ENCODE peak calls at places on chromosomes 7 and 10, in ten cellular contexts. T is mucosa of descending colon; N is NCI-H510A treated with DMSO at 0.1 percent for 48 hours; J is H7; I is coronary artery; F is tibial artery; U is GM03348; E is activated CD4-positive, alpha-beta memory T cell treated with anti-CD3 and anti-CD28 coated beads, Interleukin-2, amount 10 ng/mL, durations not matched to agents 7 days and 5 days; M is right cardiac atrium; X is lower leg skin. R is an unnamed sample.

GRCh38 chr10:124066744-124067714 is 26.4 kb downstream of the CHST15 start:
- DNase-seq in T (no peak), N (no peak), J (peak; percentile 85), I (no peak), F (no peak), U (no peak), E (no peak), M (no peak), X (no peak), R (peak; percentile 69)

GRCh38 chr7:139671967-139672366 is 105.8 kb downstream of the HIPK2 start:
- DNase-seq in T (no peak), N (no peak), J (no peak), I (no peak), F (no peak), U (no peak), E (no peak), M (no peak), X (no peak), R (no peak)

GRCh38 chr10:68135922-68136718 is 26.8 kb downstream of the MYPN start:
- DNase-seq in T (no peak), N (no peak), J (peak; percentile 14), I (no peak), F (no peak), U (peak; percentile 71), E (no peak), M (no peak), X (no peak), R (no peak)

GRCh38 chr7:100882769-100883526 is 6.6 kb downstream of the UFSP1 start:
- DNase-seq in T (no peak), N (no peak), J (peak; percentile 37), I (no peak), F (no peak), U (no peak), E (no peak), M (no peak), X (no peak), R (no peak)

GRCh38 chr7:115748123-115748738 is 282.3 kb downstream of the TFEC start:
- DNase-seq in T (no peak), N (peak; percentile 19), J (no peak), I (no peak), F (no peak), U (peak; percentile 5), E (no peak), M (no peak), X (no peak), R (no peak)

GRCh38 chr7:81111358-81111757 is 192.5 kb upstream of the SEMA3C start:
- DNase-seq in T (no peak), N (no peak), J (no peak), I (no peak), F (no peak), U (peak; percentile 74), E (no peak), M (no peak), X (no peak), R (no peak)

GRCh38 chr7:17939670-17940301 is 508 bp downstream of the SNX13 start:
- DNase-seq in T (peak; percentile 72), N (peak; percentile 39), J (peak; percentile 62), I (peak; percentile 75), F (peak; percentile 75), U (peak; percentile 64), E (peak; percentile 57), M (no peak), X (peak; percentile 92), R (peak; percentile 73)

GRCh38 chr10:30803901-30804322 is 174.4 kb upstream of the LYZL2 start:
- DNase-seq in T (no peak), N (no peak), J (no peak), I (peak; percentile 82), F (peak; percentile 84), U (peak; percentile 90), E (no peak), M (peak; percentile 65), X (peak; percentile 92), R (no peak)

GRCh38 chr7:52254396-52255025 is 780.9 kb upstream of the POM121L12 start:
- DNase-seq in T (no peak), N (no peak), J (no peak), I (no peak), F (no peak), U (no peak), E (no peak), M (no peak), X (no peak), R (no peak)

GRCh38 chr10:61779950-61780659 is 117.4 kb downstream of the CABCOCO1 start:
- DNase-seq in T (peak; percentile 45), N (no peak), J (no peak), I (peak; percentile 80), F (peak; percentile 76), U (peak; percentile 71), E (peak; percentile 33), M (peak; percentile 68), X (no peak), R (no peak)

GRCh38 chr7:64687249-64687648 is 21.3 kb downstream of the ZNF107 start:
- DNase-seq in T (no peak), N (no peak), J (no peak), I (no peak), F (no peak), U (no peak), E (no peak), M (no peak), X (no peak), R (no peak)

GRCh38 chr10:112202561-112203241 is 19.1 kb upstream of the GPAM start:
- DNase-seq in T (no peak), N (no peak), J (no peak), I (no peak), F (no peak), U (peak; percentile 62), E (no peak), M (no peak), X (no peak), R (no peak)

GRCh38 chr10:17651891-17652290 is 7.9 kb downstream of the STAM start:
- DNase-seq in T (no peak), N (no peak), J (no peak), I (no peak), F (no peak), U (peak; percentile 35), E (no peak), M (no peak), X (no peak), R (no peak)

R was measured in ecto neural progenitor cell.